ENCODE peak calls at places on chromosomes 4 and X, in four cellular contexts. U is heart right ventricle, C is activated T-helper 1 cell treated with Interleukin-2 at 50 U/mL for 16 hours, T is non-pigmented ciliary epithelial cell. M is an unnamed sample.

GRCh38 chr4:85833311-85833710 is 358.4 kb downstream of the ARHGAP24 start:
- DNase-seq in U (no peak), C (no peak), T (no peak), M (no peak)

GRCh38 chr4:73137121-73137520 is 67.6 kb upstream of the COX18 start:
- DNase-seq in U (no peak), C (no peak), T (no peak), M (no peak)

GRCh38 chrX:152904151-152905080 is 6.5 kb downstream of the ZNF185 start:
- DNase-seq in U (peak), C (peak), T (no peak), M (peak)

GRCh38 chr4:177396352-177396751 is 45.9 kb downstream of the AGA start:
- DNase-seq in U (no peak), C (no peak), T (no peak), M (no peak)

GRCh38 chrX:97860206-97860605 is 976.5 kb downstream of the RPA4 start:
- DNase-seq in U (no peak), C (no peak), T (peak), M (no peak)

GRCh38 chr4:71938776-71939175 is 93.0 kb upstream of the NPFFR2 start:
- DNase-seq in U (no peak), C (no peak), T (no peak), M (no peak)

GRCh38 chrX:129925305-129926092 is 19.5 kb downstream of the UTP14A start:
- DNase-seq in U (peak), C (peak), T (no peak), M (peak)

GRCh38 chrX:24643116-24643515 is 4.0 kb downstream of the PCYT1B start:
- DNase-seq in U (no peak), C (no peak), T (no peak), M (no peak)

GRCh38 chrX:74579597-74580209 is 34.7 kb downstream of the RLIM start:
- DNase-seq in U (no peak), C (no peak), T (no peak), M (no peak)

GRCh38 chrX:56600141-56600540 is 36.7 kb downstream of the UBQLN2 start:
- DNase-seq in U (no peak), C (no peak), T (no peak), M (no peak)

GRCh38 chr4:2944882-2945526 is 18.2 kb downstream of the NOP14 start:
- DNase-seq in U (no peak), C (no peak), T (no peak), M (no peak)

GRCh38 chr4:16233569-16234177 is 7.4 kb upstream of the TAPT1 start:
- DNase-seq in U (no peak), C (no peak), T (no peak), M (no peak)

GRCh38 chrX:153969904-153970397 is 1.7 kb downstream of the HCFC1 start:
- DNase-seq in U (no peak), C (no peak), T (no peak), M (peak)

GRCh38 chr4:159946983-159947645 is 844.2 kb downstream of the RAPGEF2 start:
- DNase-seq in U (no peak), C (no peak), T (peak), M (no peak)

GRCh38 chr4:93183589-93183988 is 645.0 kb upstream of the ATOH1 start:
- DNase-seq in U (no peak), C (no peak), T (peak), M (no peak)

GRCh38 chr4:56870927-56871326 is 36.8 kb upstream of the REST start:
- DNase-seq in U (no peak), C (no peak), T (peak), M (no peak)

GRCh38 chr4:17515724-17516407 is 901 bp downstream of the CLRN2 start:
- DNase-seq in U (no peak), C (no peak), T (no peak), M (no peak)

GRCh38 chrX:112760697-112761096 is 79.9 kb downstream of the AMOT start:
- DNase-seq in U (no peak), C (no peak), T (no peak), M (no peak)

GRCh38 chrX:145817666-145818521 is at the start of gene SLITRK2:
- DNase-seq in U (no peak), C (no peak), T (no peak), M (no peak)

GRCh38 chr4:76302856-76303438 is 3.6 kb upstream of the STBD1 start:
- DNase-seq in U (no peak), C (no peak), T (no peak), M (no peak)

GRCh38 chrX:31178769-31179125 is 106.9 kb upstream of the FTHL17 start:
- DNase-seq in U (no peak), C (no peak), T (no peak), M (no peak)

GRCh38 chr4:168503652-168504362 is 7.0 kb downstream of the PALLD start:
- DNase-seq in U (no peak), C (no peak), T (no peak), M (no peak)

GRCh38 chr4:600850-601515 is 24.4 kb upstream of the PDE6B start:
- DNase-seq in U (no peak), C (no peak), T (no peak), M (no peak)

GRCh38 chrX:82658492-82658891 is 849.6 kb upstream of the POU3F4 start:
- DNase-seq in U (no peak), C (no peak), T (no peak), M (no peak)

GRCh38 chr4:84498203-84499026 is 677 bp downstream of the NKX6-1 start:
- DNase-seq in U (no peak), C (no peak), T (no peak), M (peak)

GRCh38 chr4:153296424-153296823 is 48.1 kb upstream of the MND1 start:
- DNase-seq in U (no peak), C (no peak), T (peak), M (no peak)

GRCh38 chrX:23008431-23009099 is 8.8 kb downstream of the DDX53 start:
- DNase-seq in U (no peak), C (no peak), T (peak), M (no peak)

GRCh38 chr4:187992971-187993370 is 2.6 kb upstream of the ZFP42 start:
- DNase-seq in U (no peak), C (no peak), T (no peak), M (no peak)

GRCh38 chrX:100931218-100931924 is 2.7 kb upstream of the XKRX start:
- DNase-seq in U (no peak), C (no peak), T (no peak), M (no peak)

GRCh38 chrX:147891886-147892285 is 19.8 kb upstream of the FMR1 start:
- DNase-seq in U (no peak), C (no peak), T (no peak), M (no peak)

GRCh38 chr4:4426511-4427477 is 39.9 kb downstream of the NSG1 start:
- DNase-seq in U (no peak), C (no peak), T (no peak), M (no peak)

GRCh38 chrX:97057349-97057909 is 173.7 kb downstream of the RPA4 start:
- DNase-seq in U (no peak), C (no peak), T (no peak), M (no peak)

GRCh38 chrX:134821901-134822300 is 163.6 kb upstream of the PLAC1 start:
- DNase-seq in U (no peak), C (no peak), T (no peak), M (no peak)

GRCh38 chr4:55173580-55173979 is 48.2 kb upstream of the KDR start:
- DNase-seq in U (no peak), C (no peak), T (peak), M (no peak)